ENCODE peak calls at places on chromosomes 3 and 15, in four cellular contexts. F, R, X and U are unnamed samples. For H3K4me1, the result is how much of the 10 kb centered on the place peaks cover.

GRCh38 chr15:29139072-29139471 is 130.6 kb downstream of the NSMCE3 start:
- DNase-seq in X (no peak), F (no peak), R (no peak), U (no peak)

GRCh38 chr3:136490646-136491405 is 240.7 kb downstream of the PCCB start:
- DNase-seq in R (no peak), X (no peak), F (no peak), U (no peak)

GRCh38 chr3:172903642-172904041 is 153.1 kb downstream of the ECT2 start:
- DNase-seq in F (no peak), R (no peak), X (no peak), U (no peak)

GRCh38 chr3:145939431-145939830 is 221.6 kb downstream of the PLOD2 start:
- DNase-seq in R (no peak), X (no peak), F (no peak), U (peak)

GRCh38 chr3:47054414-47054813 is 74.9 kb downstream of the NBEAL2 start:
- DNase-seq in X (no peak), R (peak), F (no peak), U (no peak)

GRCh38 chr3:196670335-196670734 is 30.8 kb downstream of the NRROS start:
- DNase-seq in F (no peak), R (no peak), X (no peak), U (no peak)

GRCh38 chr15:37219211-37219701 is 118.9 kb upstream of the MEIS2 start:
- DNase-seq in F (no peak), R (no peak), X (no peak), U (no peak)

GRCh38 chr3:31193871-31194270 is 299.4 kb upstream of the GADL1 start:
- DNase-seq in R (no peak), X (no peak), F (no peak), U (no peak)

GRCh38 chr3:172601066-172601832 is 78.0 kb upstream of the TNFSF10 start:
- DNase-seq in F (no peak), X (no peak), R (no peak), U (no peak)

GRCh38 chr15:66171891-66172290 is 81.7 kb downstream of the MEGF11 start:
- DNase-seq in F (no peak), X (no peak), R (no peak), U (no peak)

GRCh38 chr15:68053701-68053996 is 466 bp upstream of the PIAS1 start:
- DNase-seq in X (no peak), F (no peak), R (peak), U (no peak)

GRCh38 chr15:57323806-57324589 is 52.3 kb upstream of the CGNL1 start:
- DNase-seq in R (peak), F (peak), X (no peak), U (no peak)

GRCh38 chr3:20078194-20078709 is 38.0 kb downstream of the KAT2B start:
- DNase-seq in X (no peak), F (no peak), R (no peak), U (no peak)

GRCh38 chr3:55327131-55327920 is 159.8 kb downstream of the WNT5A start:
- DNase-seq in R (no peak), F (no peak), X (no peak), U (no peak)

GRCh38 chr15:89066280-89066679 is 22.0 kb upstream of the ABHD2 start:
- DNase-seq in F (no peak), R (no peak), X (no peak), U (no peak)

GRCh38 chr15:77029166-77030041 is 34.5 kb downstream of the PSTPIP1 start:
- DNase-seq in F (peak), R (no peak), X (no peak), U (peak)

GRCh38 chr15:31031471-31032064 is 40.1 kb upstream of the MTMR10 start:
- DNase-seq in X (no peak), F (no peak), R (peak), U (no peak)

GRCh38 chr15:69017978-69018377 is 3.5 kb downstream of the NOX5 start:
- DNase-seq in R (no peak), F (no peak), X (no peak), U (no peak)

GRCh38 chr15:91566116-91566515 is 287.4 kb upstream of the SLCO3A1 start:
- DNase-seq in R (no peak), F (no peak), X (no peak), U (no peak)

GRCh38 chr3:161354554-161354953 is 16.8 kb downstream of the SPTSSB start:
- DNase-seq in F (no peak), R (no peak), X (no peak), U (no peak)

GRCh38 chr3:108835101-108835500 is 12.5 kb downstream of the TRAT1 start:
- DNase-seq in R (no peak), X (no peak), F (no peak), U (no peak)
- H3K4me1 ChIP-seq in R (under half), X (under half), F (under half), U (under half)

GRCh38 chr15:62769604-62770003 is 272.9 kb upstream of the TPM1 start:
- DNase-seq in R (no peak), F (no peak), X (no peak), U (no peak)

GRCh38 chr15:62766599-62766998 is 275.9 kb upstream of the TPM1 start:
- DNase-seq in X (no peak), F (no peak), R (no peak), U (no peak)

GRCh38 chr15:62770111-62770660 is 272.4 kb upstream of the TPM1 start:
- DNase-seq in R (no peak), X (no peak), F (no peak), U (no peak)

GRCh38 chr15:62770752-62771151 is 271.8 kb upstream of the TPM1 start:
- DNase-seq in X (no peak), F (no peak), R (no peak), U (no peak)

DNA sequence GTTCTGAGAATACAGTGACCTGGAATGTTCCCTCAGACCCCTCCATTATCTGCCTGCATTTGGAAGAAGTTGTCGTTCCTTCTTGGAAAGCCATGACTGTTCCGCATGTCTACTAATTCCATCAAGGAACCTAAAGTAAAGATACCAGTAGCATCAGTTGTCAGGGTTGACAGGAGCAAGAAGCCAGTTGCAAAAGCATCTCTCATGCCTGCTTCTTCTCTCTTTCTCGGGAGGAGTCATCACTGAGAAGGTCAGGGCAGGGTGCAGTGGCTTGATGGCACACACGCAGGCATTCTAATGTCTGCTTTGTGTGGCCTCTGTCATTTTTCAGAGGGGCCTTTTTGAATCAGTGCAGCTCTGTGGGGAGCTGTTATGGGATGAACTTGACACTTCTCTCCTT is 276.6 kb upstream of the TPM1 start:
- DNase-seq in R (no peak), F (no peak), X (no peak), U (no peak)
- H3K27ac ChIP-seq in R (no peak), F (no peak), X (no peak), U (no peak)

GRCh38 chr3:14762701-14763100 is 56.1 kb upstream of the FGD5 start:
- DNase-seq in X (no peak), R (no peak), F (no peak), U (no peak)
- H3K4me1 ChIP-seq in X (under half), R (under half), F (under half), U (under half)

GRCh38 chr3:113485161-113485609 is 29.8 kb downstream of the SPICE1 start:
- DNase-seq in R (no peak), F (peak), X (no peak), U (peak)
- H3K27ac ChIP-seq in R (no peak), F (no peak), X (no peak), U (no peak)

DNA sequence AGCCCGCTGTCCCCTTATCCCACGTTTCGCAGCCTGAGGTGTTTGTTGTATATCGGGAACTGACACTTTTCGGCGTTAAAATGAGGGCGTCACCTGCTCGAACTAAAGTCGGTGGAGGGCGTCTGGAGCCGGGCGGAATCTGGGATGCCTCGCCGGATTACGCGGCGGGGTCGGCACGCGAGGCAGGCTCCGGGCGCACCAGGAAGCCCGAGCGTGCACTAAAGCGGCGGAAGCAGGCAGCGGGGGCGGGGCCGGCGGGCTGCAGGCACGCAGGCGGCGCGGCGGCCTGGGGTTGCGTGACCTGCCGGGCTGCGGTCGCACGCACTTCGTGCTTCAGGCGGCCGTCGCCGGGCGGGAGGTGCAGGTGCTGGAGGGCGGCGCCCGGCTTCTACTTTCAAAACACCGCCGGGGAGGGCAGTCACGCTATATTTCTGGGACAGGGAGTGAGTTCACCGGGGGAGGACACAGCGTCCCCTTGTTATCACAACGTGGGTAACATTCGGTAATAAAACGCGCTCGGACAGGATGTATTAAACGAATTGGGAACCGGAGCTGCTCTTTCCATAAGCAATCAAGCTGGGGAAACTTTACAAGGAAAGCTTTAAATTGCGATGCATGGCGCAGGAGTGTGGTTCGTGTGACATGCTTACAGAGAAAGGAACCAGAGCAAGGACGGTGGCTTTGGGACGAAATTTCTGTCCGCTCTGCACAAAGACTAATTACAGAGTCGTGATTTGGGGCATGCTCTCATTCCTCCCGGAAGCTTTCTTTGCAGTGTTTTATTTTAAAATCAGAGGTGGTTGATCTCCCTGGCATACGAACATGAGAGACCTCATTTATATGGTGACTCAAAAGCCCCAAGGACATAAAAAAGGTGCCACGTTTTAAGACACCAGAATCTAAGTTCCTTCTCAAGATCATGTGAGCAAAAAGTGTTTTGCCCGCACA is 9.1 kb upstream of the LEKR1 start:
- DNase-seq in F (peak), R (peak), X (peak), U (peak)
- H3K4me1 ChIP-seq in F (under half), R (under half), X (under half), U (under half)

GRCh38 chr3:12796171-12797123 is at the start of gene CAND2:
- DNase-seq in R (no peak), F (peak), X (peak), U (peak)
- H3K27ac ChIP-seq in R (no peak), F (no peak), X (peak), U (peak)

DNA sequence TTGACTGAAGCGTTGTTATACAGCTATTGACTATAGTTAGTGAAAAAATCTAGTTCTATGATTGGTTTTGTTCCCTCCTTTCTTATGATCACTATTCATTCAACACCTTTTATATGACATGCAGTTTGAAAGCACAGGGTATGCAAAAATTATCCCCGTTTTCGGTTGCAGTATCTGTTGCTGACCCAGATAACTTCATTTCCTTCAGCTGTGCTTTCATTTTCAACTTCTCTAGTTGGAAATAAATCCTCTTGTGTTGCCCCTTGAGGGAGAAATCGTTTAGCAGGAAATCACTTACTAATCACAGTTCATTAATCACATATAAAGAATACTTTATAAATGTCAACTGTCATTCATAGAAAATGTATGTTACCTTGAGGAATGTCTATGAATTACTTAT is 55.1 kb downstream of the MBNL1 start:
- DNase-seq in F (no peak), R (peak), X (no peak), U (no peak)
- H3K4me1 ChIP-seq in F (under half), R (half or more), X (half or more), U (half or more)